ENCODE peak calls at places on chromosomes 5 and 9, in nine cellular contexts. U is CD8-positive, alpha-beta T cell; Y is activated T-helper 1 cell treated with anti-CD3 and anti-CD28 coated beads, Interleukin-12 subunit alpha, Interleukin-12 subunit beta, Interleukin-2, Interleukin-4 antibody, amounts not matched to agents 30 ng/mL and 10 ng/mL and 1 ng/mL, durations not matched to agents 14 hours and 24 hours and 36 hours; J is HepG2; B is HFF-Myc; X is stimulated activated CD4-positive, alpha-beta T cell treated with anti-CD3 and anti-CD28 coated beads, Interleukin-12 subunit alpha, Interleukin-12 subunit beta, amount 100 ng/mL, for 24 hours; O is NCI-H774; D is activated naive CD8-positive, alpha-beta T cell treated with anti-CD3 and anti-CD28 coated beads, Interleukin-2, amount 50 U/mL, for 24 hours; C is BE2C. K is an unnamed sample.

GRCh38 chr5:124795829-124796228 is 49.4 kb upstream of the ZNF608 start:
- DNase-seq in O (no peak), B (no peak), U (no peak), J (no peak), D (no peak), C (no peak), Y (no peak), X (no peak), K (no peak)

GRCh38 chr9:133023117-133023890 is 7.5 kb upstream of the GTF3C5 start:
- DNase-seq in C (peak), O (peak), D (peak), X (no peak), B (no peak), U (peak), Y (peak), J (no peak), K (peak)

GRCh38 chr9:120435066-120435465 is 144.9 kb downstream of the CDK5RAP2 start:
- DNase-seq in C (no peak), X (no peak), U (no peak), O (no peak), D (no peak), B (no peak), J (no peak), Y (no peak), K (no peak)

GRCh38 chr5:55923177-55923872 is 71.4 kb downstream of the IL6ST start:
- DNase-seq in U (peak), O (peak), X (no peak), B (no peak), C (no peak), J (no peak), Y (no peak), D (no peak), K (no peak)

GRCh38 chr9:101758300-101758930 is 20.0 kb upstream of the GRIN3A start:
- DNase-seq in O (no peak), C (no peak), Y (no peak), B (no peak), D (no peak), J (no peak), U (no peak), X (no peak), K (no peak)

GRCh38 chr9:82894961-82895902 is 167.7 kb downstream of the RASEF start:
- DNase-seq in X (no peak), U (no peak), J (no peak), B (no peak), Y (no peak), C (peak), D (no peak), O (no peak), K (no peak)

GRCh38 chr9:8872802-8873201 is 1073.2 kb upstream of the DMAC1 start:
- DNase-seq in D (no peak), U (no peak), Y (no peak), O (no peak), B (no peak), J (no peak), X (no peak), C (no peak), K (no peak)

GRCh38 chr9:108412755-108413154 is 443.0 kb downstream of the ACTL7B start:
- DNase-seq in O (no peak), Y (no peak), J (no peak), X (no peak), B (peak), D (no peak), C (peak), U (no peak), K (no peak)